ENCODE peak calls at places on chromosomes 4 and X, in six cellular contexts. A is GM20000, C is ACHN, Y is substantia nigra, L is NCI-H1092, J is HFFc6. B is an unnamed sample.

GRCh38 chr4:110271986-110272385 is 73.6 kb upstream of the ELOVL6 start:
- DNase-seq in A (no peak), C (no peak), Y (no peak), L (no peak), J (no peak), B (no peak)

GRCh38 chr4:155675709-155676429 is 9.2 kb downstream of the GUCY1A1 start:
- DNase-seq in A (peak), C (no peak), Y (no peak), L (no peak), J (no peak), B (peak)

GRCh38 chrX:107610667-107611066 is 17.6 kb upstream of the PRPS1 start:
- DNase-seq in A (no peak), C (no peak), Y (no peak), L (no peak), J (no peak), B (no peak)

GRCh38 chrX:3371163-3371562 is 24.7 kb upstream of the MXRA5 start:
- DNase-seq in A (no peak), C (no peak), Y (no peak), L (no peak), J (no peak), B (no peak)

GRCh38 chr4:164847967-164848649 is 28.9 kb upstream of the APELA start:
- DNase-seq in A (no peak), C (no peak), Y (no peak), L (no peak), J (no peak), B (no peak)

GRCh38 chr4:152500798-152501434 is 35.0 kb downstream of the FBXW7 start:
- DNase-seq in A (peak), C (peak), Y (no peak), L (peak), J (peak), B (peak)

GRCh38 chr4:114780205-114780604 is 181.6 kb downstream of the UGT8 start:
- DNase-seq in A (no peak), C (peak), Y (no peak), L (peak), J (no peak), B (peak)

GRCh38 chrX:84729809-84730208 is 227.6 kb upstream of the HDX start:
- DNase-seq in A (peak), C (peak), Y (no peak), L (peak), J (peak), B (peak)

GRCh38 chr4:7367361-7367760 is 67.4 kb downstream of the PSAPL1 start:
- DNase-seq in A (no peak), C (no peak), Y (no peak), L (peak), J (no peak), B (no peak)

GRCh38 chrX:20265726-20266681 is 705 bp downstream of the RPS6KA3 start:
- DNase-seq in A (peak), C (peak), Y (peak), L (no peak), J (peak), B (peak)

GRCh38 chr4:106371166-106371565 is 2.6 kb upstream of the GIMD1 start:
- DNase-seq in A (no peak), C (no peak), Y (no peak), L (no peak), J (no peak), B (no peak)

GRCh38 chr4:149910604-149911367 is 95.1 kb upstream of the IQCM start:
- DNase-seq in A (no peak), C (no peak), Y (no peak), L (no peak), J (no peak), B (no peak)

GRCh38 chrX:154396948-154397887 is 959 bp upstream of the RPL10 start:
- DNase-seq in A (peak), C (peak), Y (no peak), L (no peak), J (no peak), B (peak)

GRCh38 chrX:143580266-143580665 is 55.6 kb downstream of the SLITRK4 start:
- DNase-seq in A (no peak), C (no peak), Y (no peak), L (no peak), J (no peak), B (no peak)

GRCh38 chr4:149161247-149161646 is 654.4 kb downstream of the IQCM start:
- DNase-seq in A (no peak), C (peak), Y (no peak), L (no peak), J (peak), B (peak)

GRCh38 chr4:85243857-85244256 is 231.1 kb upstream of the ARHGAP24 start:
- DNase-seq in A (no peak), C (no peak), Y (no peak), L (no peak), J (no peak), B (peak)

GRCh38 chrX:151151668-151152267 is 24.6 kb upstream of the GPR50 start:
- DNase-seq in A (peak), C (peak), Y (no peak), L (peak), J (peak), B (peak)

GRCh38 chr4:65624651-65625050 is 45.6 kb downstream of the EPHA5 start:
- DNase-seq in A (no peak), C (no peak), Y (no peak), L (no peak), J (no peak), B (no peak)

GRCh38 chrX:55132416-55132815 is 43.6 kb downstream of the PAGE2 start:
- DNase-seq in A (no peak), C (no peak), Y (no peak), L (no peak), J (no peak), B (no peak)

GRCh38 chr4:153651961-153652784 is 31.9 kb upstream of the TLR2 start:
- DNase-seq in A (no peak), C (no peak), Y (no peak), L (no peak), J (no peak), B (no peak)

GRCh38 chrX:70219938-70220764 is 14.3 kb upstream of the AWAT1 start:
- DNase-seq in A (no peak), C (no peak), Y (no peak), L (peak), J (peak), B (peak)

GRCh38 chr4:165360041-165360782 is 18.6 kb upstream of the CPE start:
- DNase-seq in A (no peak), C (no peak), Y (no peak), L (no peak), J (no peak), B (no peak)

GRCh38 chr4:6449746-6450369 is 22.6 kb downstream of the PPP2R2C start:
- DNase-seq in A (no peak), C (no peak), Y (no peak), L (no peak), J (no peak), B (no peak)

GRCh38 chr4:158722917-158723793 is at the start of gene PPID:
- DNase-seq in A (peak), C (peak), Y (peak), L (peak), J (peak), B (peak)

GRCh38 chrX:17459008-17459407 is 84.0 kb downstream of the NHS start:
- DNase-seq in A (no peak), C (no peak), Y (no peak), L (peak), J (peak), B (peak)

GRCh38 chr4:44493924-44494323 is 45.3 kb upstream of the KCTD8 start:
- DNase-seq in A (peak), C (peak), Y (no peak), L (peak), J (no peak), B (no peak)